ENCODE peak calls at places on chromosomes 2 and 18, in seven cellular contexts. N is BJ, D is suprapubic skin, G is body of pancreas, K is foreskin fibroblast, Z is cardiac fibroblast, F is skeletal muscle cell. L is an unnamed sample.

GRCh38 chr2:159902722-159903121 is 104.7 kb upstream of the CD302 start:
- DNase-seq in N (no peak), D (no peak), G (no peak), K (no peak), Z (no peak), F (no peak), L (no peak)

GRCh38 chr2:223117533-223117932 is 65.5 kb downstream of the KCNE4 start:
- DNase-seq in N (no peak), D (no peak), G (no peak), K (no peak), Z (no peak), F (no peak), L (no peak)

GRCh38 chr2:216653931-216654365 is 20.7 kb downstream of the IGFBP2 start:
- DNase-seq in N (no peak), D (no peak), G (no peak), K (peak), Z (no peak), F (peak), L (no peak)

GRCh38 chr2:46913471-46914381 is 1.9 kb downstream of the MCFD2 start:
- DNase-seq in N (no peak), D (no peak), G (peak), K (peak), Z (peak), F (peak), L (no peak)

GRCh38 chr2:132448771-132449170 is 32.2 kb downstream of the GPR39 start:
- DNase-seq in N (no peak), D (no peak), G (peak), K (peak), Z (peak), F (no peak), L (no peak)

GRCh38 chr2:7952046-7952445 is 729.8 kb upstream of the ID2 start:
- DNase-seq in N (no peak), D (no peak), G (no peak), K (no peak), Z (no peak), F (no peak), L (no peak)

GRCh38 chr2:109523121-109523520 is 90.6 kb downstream of the SEPTIN10 start:
- DNase-seq in N (no peak), D (no peak), G (no peak), K (no peak), Z (no peak), F (no peak), L (no peak)

GRCh38 chr2:30026091-30027055 is 105.0 kb upstream of the ALK start:
- DNase-seq in N (peak), D (no peak), G (peak), K (peak), Z (peak), F (peak), L (peak)

GRCh38 chr2:187404431-187405110 is 43.5 kb downstream of the CALCRL start:
- DNase-seq in N (no peak), D (no peak), G (no peak), K (no peak), Z (peak), F (no peak), L (no peak)

GRCh38 chr2:202932425-202933138 is 20.5 kb downstream of the CARF start:
- DNase-seq in N (no peak), D (no peak), G (no peak), K (peak), Z (peak), F (peak), L (no peak)

GRCh38 chr2:132965469-132965868 is 295.5 kb upstream of the LYPD1 start:
- DNase-seq in N (no peak), D (no peak), G (no peak), K (no peak), Z (no peak), F (no peak), L (no peak)

GRCh38 chr18:11021477-11021876 is 127.9 kb downstream of the PIEZO2 start:
- DNase-seq in N (no peak), D (no peak), G (no peak), K (no peak), Z (no peak), F (no peak), L (no peak)

GRCh38 chr2:205161156-205161555 is 521.1 kb upstream of the NRP2 start:
- DNase-seq in N (no peak), D (no peak), G (no peak), K (peak), Z (no peak), F (peak), L (no peak)

GRCh38 chr2:23654756-23655155 is 269.8 kb downstream of the KLHL29 start:
- DNase-seq in N (no peak), D (no peak), G (no peak), K (no peak), Z (no peak), F (no peak), L (no peak)

GRCh38 chr2:207044380-207044779 is 105.1 kb downstream of the CPO start:
- DNase-seq in N (no peak), D (no peak), G (no peak), K (no peak), Z (no peak), F (no peak), L (no peak)

GRCh38 chr2:162422894-162423293 is 79.0 kb downstream of the GCA start:
- DNase-seq in N (no peak), D (no peak), G (no peak), K (no peak), Z (no peak), F (no peak), L (no peak)

GRCh38 chr18:44942073-44942472 is 261.4 kb downstream of the SETBP1 start:
- DNase-seq in N (no peak), D (no peak), G (no peak), K (no peak), Z (no peak), F (no peak), L (no peak)

GRCh38 chr2:71842744-71843143 is 304.9 kb downstream of the CYP26B1 start:
- DNase-seq in N (no peak), D (peak), G (no peak), K (no peak), Z (no peak), F (no peak), L (no peak)

GRCh38 chr2:19664651-19665050 is 237.1 kb downstream of the TTC32 start:
- DNase-seq in N (no peak), D (no peak), G (no peak), K (peak), Z (peak), F (no peak), L (no peak)

GRCh38 chr2:126687086-126687485 is 31.1 kb downstream of the GYPC start:
- DNase-seq in N (no peak), D (no peak), G (no peak), K (peak), Z (peak), F (peak), L (no peak)

DNA sequence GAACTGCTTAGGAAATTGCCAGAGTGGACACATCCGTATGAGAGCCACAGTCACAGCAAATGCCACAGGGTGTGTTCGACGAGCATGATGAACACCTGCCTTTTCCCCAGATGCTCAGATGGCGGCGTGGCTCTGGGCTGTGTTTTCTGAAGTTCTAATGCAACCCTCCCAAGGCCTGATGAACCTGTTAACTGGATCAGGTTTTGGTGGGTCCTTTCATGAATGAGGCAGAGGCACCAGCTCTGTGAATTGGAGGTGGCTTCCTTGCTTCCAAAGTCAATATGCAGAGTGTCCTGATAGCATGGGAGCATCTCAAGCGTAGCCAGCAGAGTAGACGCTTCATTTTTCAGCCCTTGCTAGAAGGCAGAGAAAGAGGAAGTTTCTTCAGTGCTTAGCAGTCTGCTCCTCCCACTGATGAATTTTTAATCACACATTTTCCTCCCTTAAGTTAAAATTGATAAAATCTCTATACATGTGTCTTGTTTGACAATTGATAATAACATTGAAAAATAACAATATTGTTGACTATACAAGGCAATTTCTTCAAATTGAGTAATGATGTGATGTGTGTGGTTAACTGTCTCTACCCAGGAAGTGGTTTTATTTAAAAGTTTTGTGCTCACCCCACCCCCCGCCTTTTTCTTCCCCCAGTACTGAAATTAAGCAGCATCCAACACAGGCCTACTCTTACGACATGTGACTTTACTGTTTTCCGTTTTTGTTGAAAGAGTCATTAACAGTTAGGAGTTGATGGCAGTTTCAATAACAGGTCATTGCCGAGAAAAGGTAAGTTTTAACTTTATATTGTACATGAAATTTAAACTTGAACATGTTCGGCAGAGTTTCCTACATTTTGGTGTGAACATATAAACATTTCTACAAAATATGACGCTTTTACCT is at the start of gene ARHGAP15:
- DNase-seq in N (no peak), D (no peak), G (no peak), K (no peak), Z (no peak), F (no peak), L (no peak)
- H3K4me3 ChIP-seq in N (no peak), D (no peak), G (no peak), K (no peak), Z (no peak), F (no peak), L (no peak)

GRCh38 chr18:67599277-67599676 is 82.8 kb upstream of the DSEL start:
- DNase-seq in N (no peak), D (no peak), G (no peak), K (peak), Z (peak), F (peak), L (peak)

GRCh38 chr18:67596003-67596402 is 79.5 kb upstream of the DSEL start:
- DNase-seq in N (no peak), D (no peak), G (no peak), K (no peak), Z (no peak), F (no peak), L (no peak)

GRCh38 chr18:67600781-67601180 is 84.3 kb upstream of the DSEL start:
- DNase-seq in N (no peak), D (no peak), G (no peak), K (no peak), Z (peak), F (no peak), L (no peak)

GRCh38 chr18:67597759-67598158 is 81.2 kb upstream of the DSEL start:
- DNase-seq in N (no peak), D (no peak), G (no peak), K (peak), Z (no peak), F (no peak), L (no peak)

DNA sequence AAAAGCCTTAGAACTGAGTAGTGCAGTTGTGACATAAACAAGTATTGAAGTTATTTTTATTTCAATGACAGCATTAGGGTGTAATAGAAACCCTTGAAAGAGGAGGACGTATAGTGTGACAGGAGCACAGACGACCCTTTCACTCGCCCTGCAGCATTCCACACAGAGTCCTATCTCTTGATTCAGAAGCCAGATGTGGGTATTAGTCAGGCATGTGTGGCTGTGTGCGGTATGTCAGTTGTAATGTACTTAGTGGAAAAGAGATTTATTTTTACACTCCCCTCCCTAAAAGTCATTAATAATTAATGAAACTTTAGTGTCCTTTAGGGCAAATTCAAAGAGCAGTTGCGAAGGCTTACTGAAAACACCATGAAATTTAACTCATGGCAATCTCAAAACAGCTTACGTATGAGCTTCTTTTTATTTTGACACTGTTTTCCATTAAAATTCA is 83.7 kb upstream of the DSEL start:
- DNase-seq in N (peak), D (no peak), G (no peak), K (peak), Z (peak), F (peak), L (peak)
- H3K4me3 ChIP-seq in N (no peak), D (no peak), G (no peak), K (no peak), Z (no peak), F (no peak), L (no peak)

DNA sequence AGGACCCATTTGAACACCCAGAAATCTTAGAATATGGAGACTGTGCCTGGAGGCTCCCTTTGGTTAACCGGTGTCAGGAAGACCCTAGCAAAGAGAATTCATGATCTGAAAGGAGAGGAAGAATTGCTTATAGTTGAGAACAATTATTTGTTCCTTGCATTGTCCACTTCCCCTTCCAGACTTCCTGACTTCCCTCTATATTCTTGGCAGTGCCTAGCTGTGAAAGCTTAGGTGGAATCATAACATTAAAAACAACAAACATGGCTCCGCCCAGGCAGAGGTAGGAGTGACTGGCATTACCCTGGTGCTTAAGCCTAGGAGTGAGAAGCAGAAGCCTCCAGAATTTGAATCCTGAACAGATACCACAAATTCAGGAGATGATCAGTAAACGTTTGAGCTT is 1.9 kb downstream of the TTL start:
- DNase-seq in N (no peak), D (no peak), G (no peak), K (no peak), Z (no peak), F (no peak), L (no peak)
- H3K4me3 ChIP-seq in N (no peak), D (peak), G (no peak), K (peak), Z (peak), F (peak), L (no peak)

DNA sequence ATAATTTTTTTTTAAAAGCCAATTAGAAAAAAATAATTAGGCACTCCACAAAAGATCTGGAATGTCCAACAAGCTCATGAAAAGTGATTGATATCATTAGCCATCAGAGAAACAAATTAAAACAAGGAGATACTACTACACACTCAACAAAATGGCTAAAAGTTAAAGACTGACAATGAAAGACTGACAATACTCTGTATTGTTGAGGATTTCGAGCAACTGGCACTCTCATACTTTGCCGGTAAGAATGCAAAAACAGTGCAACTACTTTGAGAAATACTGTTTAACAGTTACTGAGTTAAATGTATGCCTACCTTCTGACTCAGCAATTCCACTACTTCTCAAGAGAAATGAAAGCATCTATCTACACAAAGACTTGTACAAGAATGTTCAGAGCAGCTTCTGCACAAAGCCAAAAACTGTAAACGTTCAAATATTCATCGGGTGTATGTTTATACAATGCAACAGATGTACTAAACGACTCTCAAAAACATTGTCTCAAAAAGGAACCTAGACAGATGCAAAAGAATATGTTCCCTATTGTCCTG is 1.9 kb downstream of the INO80C start:
- DNase-seq in N (no peak), D (no peak), G (no peak), K (peak), Z (peak), F (no peak), L (no peak)
- H3K4me3 ChIP-seq in N (no peak), D (no peak), G (no peak), K (no peak), Z (no peak), F (no peak), L (no peak)

DNA sequence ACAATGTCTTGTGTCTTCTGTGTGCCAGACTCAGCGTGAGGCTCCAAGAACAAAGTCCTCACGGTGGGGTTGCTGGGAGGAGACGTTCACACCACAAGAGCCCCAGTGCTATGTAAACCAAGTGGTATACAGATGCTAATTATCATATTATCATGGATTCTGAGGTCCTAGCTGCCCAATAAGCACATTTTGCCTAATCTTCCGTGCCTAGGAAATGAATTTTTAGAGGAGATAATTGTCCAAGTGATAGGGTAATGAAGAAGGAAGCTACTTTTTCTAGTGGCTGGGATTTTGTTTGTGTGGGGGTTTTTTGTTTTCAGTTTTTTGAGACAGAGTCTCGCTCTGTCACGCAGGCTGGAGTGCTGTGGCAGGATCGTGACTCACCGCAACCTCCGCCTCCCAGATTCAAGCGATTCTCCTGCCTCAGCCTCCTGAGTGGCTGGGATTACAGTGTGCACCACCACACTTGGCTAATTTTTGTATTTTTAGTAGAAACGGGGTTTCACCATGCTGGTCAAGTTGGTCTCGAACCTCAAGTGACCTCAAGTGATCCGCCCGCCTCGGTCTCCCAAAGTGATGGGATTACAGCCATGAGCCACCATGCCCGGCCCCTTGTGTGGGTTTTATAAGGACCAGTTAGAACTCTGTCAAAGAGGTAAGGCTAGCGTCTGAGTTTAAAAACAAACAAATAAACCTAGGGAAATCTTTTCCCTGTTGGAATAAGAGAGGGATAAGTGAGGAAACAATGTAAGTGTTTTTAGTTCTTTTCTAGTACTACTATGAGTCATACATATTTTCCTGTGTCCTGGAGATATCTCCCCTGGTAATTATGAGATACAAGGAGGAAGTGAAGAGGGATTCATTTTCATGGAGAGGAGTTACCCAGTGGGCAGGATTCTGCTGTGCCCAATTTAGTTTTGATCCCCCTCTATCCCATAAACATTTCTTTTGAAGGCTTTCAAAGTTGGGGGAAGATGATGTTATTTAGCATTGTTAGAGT is 9.5 kb upstream of the SMAD7 start:
- DNase-seq in N (no peak), D (no peak), G (no peak), K (peak), Z (peak), F (no peak), L (no peak)
- H3K4me3 ChIP-seq in N (no peak), D (no peak), G (no peak), K (no peak), Z (no peak), F (no peak), L (no peak)

L was measured in kidney epithelial cell.